ENCODE peak calls at places on chromosomes 6 and 20, in five cellular contexts. One of them, this sample, is unnamed.
A peak's percentile ranks its signal among the peaks of the same experiment; 100 is the strongest.

GRCh38 chr6:138662474-138662873 is 111.1 kb upstream of the CCDC28A start:
- DNase-seq in IMR-90: peak; percentile 73
- DNase-seq in neuronal stem cell: no peak
- DNase-seq in H9: no peak
- DNase-seq in mesenchymal stem cell: peak; percentile 80
- DNase-seq in this sample: peak; percentile 93

GRCh38 chr20:46939031-46939430 is 44.4 kb downstream of the EYA2 start:
- DNase-seq in IMR-90: no peak
- DNase-seq in neuronal stem cell: no peak
- DNase-seq in H9: peak; percentile 40
- DNase-seq in mesenchymal stem cell: no peak
- DNase-seq in this sample: no peak

GRCh38 chr6:43911625-43912577 is 141.9 kb downstream of the VEGFA start:
- DNase-seq in IMR-90: no peak
- DNase-seq in neuronal stem cell: no peak
- DNase-seq in H9: no peak
- DNase-seq in mesenchymal stem cell: no peak
- DNase-seq in this sample: no peak

GRCh38 chr6:48881551-48881950 is 581.5 kb downstream of the MMUT start:
- DNase-seq in IMR-90: no peak
- DNase-seq in neuronal stem cell: no peak
- DNase-seq in H9: no peak
- DNase-seq in mesenchymal stem cell: peak; percentile 24
- DNase-seq in this sample: no peak

GRCh38 chr20:23320317-23320716 is 30.3 kb upstream of the NXT1 start:
- DNase-seq in IMR-90: peak; percentile 17
- DNase-seq in neuronal stem cell: no peak
- DNase-seq in H9: no peak
- DNase-seq in mesenchymal stem cell: peak; percentile 49
- DNase-seq in this sample: peak; percentile 46

GRCh38 chr20:11140359-11140758 is 466.6 kb upstream of the JAG1 start:
- DNase-seq in IMR-90: peak; percentile 84
- DNase-seq in neuronal stem cell: no peak
- DNase-seq in H9: no peak
- DNase-seq in mesenchymal stem cell: peak; percentile 11
- DNase-seq in this sample: no peak

GRCh38 chr6:118579786-118580185 is 31.7 kb downstream of the PLN start:
- DNase-seq in IMR-90: no peak
- DNase-seq in neuronal stem cell: no peak
- DNase-seq in H9: peak; percentile 85
- DNase-seq in mesenchymal stem cell: no peak
- DNase-seq in this sample: no peak

GRCh38 chr20:4014031-4014474 is 1.3 kb downstream of the RNF24 start:
- DNase-seq in IMR-90: peak; percentile 85
- DNase-seq in neuronal stem cell: no peak
- DNase-seq in H9: no peak
- DNase-seq in mesenchymal stem cell: peak; percentile 86
- DNase-seq in this sample: peak; percentile 70

GRCh38 chr6:149938571-149939462 is 3.0 kb upstream of the ULBP2 start:
- DNase-seq in IMR-90: no peak
- DNase-seq in neuronal stem cell: no peak
- DNase-seq in H9: no peak
- DNase-seq in mesenchymal stem cell: peak; percentile 35
- DNase-seq in this sample: no peak

GRCh38 chr20:38962898-38963484 is 847 bp downstream of the DHX35 start:
- DNase-seq in IMR-90: no peak
- DNase-seq in neuronal stem cell: no peak
- DNase-seq in H9: no peak
- DNase-seq in mesenchymal stem cell: no peak
- DNase-seq in this sample: no peak

GRCh38 chr20:1302578-1303541 is 26.1 kb downstream of the SDCBP2 start:
- DNase-seq in IMR-90: no peak
- DNase-seq in neuronal stem cell: no peak
- DNase-seq in H9: no peak
- DNase-seq in mesenchymal stem cell: no peak
- DNase-seq in this sample: no peak

GRCh38 chr20:3753098-3753497 is 14.5 kb downstream of the ADISSP start:
- DNase-seq in IMR-90: peak; percentile 73
- DNase-seq in neuronal stem cell: peak; percentile 52
- DNase-seq in H9: peak; percentile 81
- DNase-seq in mesenchymal stem cell: peak; percentile 71
- DNase-seq in this sample: peak; percentile 63

GRCh38 chr6:21398741-21399140 is 194.8 kb upstream of the SOX4 start:
- DNase-seq in IMR-90: no peak
- DNase-seq in neuronal stem cell: no peak
- DNase-seq in H9: no peak
- DNase-seq in mesenchymal stem cell: no peak
- DNase-seq in this sample: peak; percentile 75

GRCh38 chr6:21395121-21395520 is 198.4 kb upstream of the SOX4 start:
- DNase-seq in IMR-90: peak; percentile 4
- DNase-seq in neuronal stem cell: no peak
- DNase-seq in H9: no peak
- DNase-seq in mesenchymal stem cell: peak; percentile 8
- DNase-seq in this sample: peak; percentile 74

GRCh38 chr6:21392177-21392576 is 201.4 kb upstream of the SOX4 start:
- DNase-seq in IMR-90: no peak
- DNase-seq in neuronal stem cell: no peak
- DNase-seq in H9: no peak
- DNase-seq in mesenchymal stem cell: no peak
- DNase-seq in this sample: no peak

GRCh38 chr6:21393426-21394165 is 200.0 kb upstream of the SOX4 start:
- DNase-seq in IMR-90: no peak
- DNase-seq in neuronal stem cell: no peak
- DNase-seq in H9: no peak
- DNase-seq in mesenchymal stem cell: no peak
- DNase-seq in this sample: peak; percentile 94

GRCh38 chr6:21396313-21396712 is 197.2 kb upstream of the SOX4 start:
- DNase-seq in IMR-90: peak; percentile 60
- DNase-seq in neuronal stem cell: no peak
- DNase-seq in H9: no peak
- DNase-seq in mesenchymal stem cell: peak; percentile 68
- DNase-seq in this sample: peak; percentile 67
- H2AK5ac ChIP-seq in IMR-90: no peak overlapping the region
- H2AK5ac ChIP-seq in neuronal stem cell: no peak overlapping the region
- H2AK5ac ChIP-seq in H9: no peak overlapping the region
- H2AK5ac ChIP-seq in mesenchymal stem cell: no peak overlapping the region
- H2AK5ac ChIP-seq in this sample: no peak overlapping the region

GRCh38 chr6:92361990-92362770 is 1057.2 kb downstream of the EPHA7 start:
- DNase-seq in IMR-90: no peak
- DNase-seq in neuronal stem cell: no peak
- DNase-seq in H9: no peak
- DNase-seq in mesenchymal stem cell: peak; percentile 87
- DNase-seq in this sample: no peak
- H3K23ac ChIP-seq in IMR-90: no peak overlapping the region
- H3K23ac ChIP-seq in neuronal stem cell: no peak overlapping the region
- H3K23ac ChIP-seq in H9: no peak overlapping the region
- H3K23ac ChIP-seq in mesenchymal stem cell: no peak overlapping the region
- H3K23ac ChIP-seq in this sample: no peak overlapping the region

DNA sequence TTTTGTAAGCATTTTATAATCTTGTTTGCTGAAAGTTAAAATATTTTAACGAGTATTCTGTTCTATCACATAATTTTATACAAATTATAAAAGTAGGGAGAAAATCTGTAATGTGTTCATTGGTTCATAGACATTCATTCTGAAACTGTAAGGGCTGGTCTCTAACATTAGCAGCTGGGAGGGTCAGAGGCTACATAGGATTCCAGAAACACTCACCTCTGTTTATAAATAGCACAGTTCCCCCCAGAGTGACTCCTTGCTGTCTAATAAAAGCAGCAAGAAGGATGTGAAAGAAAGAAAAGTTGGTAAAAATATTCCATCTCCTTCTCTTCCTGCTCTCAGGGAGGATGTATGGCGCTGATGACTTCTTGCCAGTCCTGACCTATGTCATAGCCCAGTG is 25.3 kb upstream of the NAA20 start:
- DNase-seq in IMR-90: peak; percentile 58
- DNase-seq in neuronal stem cell: no peak
- DNase-seq in H9: no peak
- DNase-seq in mesenchymal stem cell: peak; percentile 62
- DNase-seq in this sample: no peak
- H2AK5ac ChIP-seq in IMR-90: peak overlapping the region; percentile 99
- H2AK5ac ChIP-seq in neuronal stem cell: no peak overlapping the region
- H2AK5ac ChIP-seq in H9: no peak overlapping the region
- H2AK5ac ChIP-seq in mesenchymal stem cell: peak overlapping the region; percentile 67
- H2AK5ac ChIP-seq in this sample: peak overlapping the region; percentile 60

GRCh38 chr6:26243742-26244141 is 121.3 kb upstream of the BTN3A2 start:
- DNase-seq in IMR-90: no peak
- DNase-seq in neuronal stem cell: no peak
- DNase-seq in H9: no peak
- DNase-seq in mesenchymal stem cell: no peak
- DNase-seq in this sample: no peak

GRCh38 chr6:26240157-26240980 is 124.6 kb upstream of the BTN3A2 start:
- DNase-seq in IMR-90: peak; percentile 93
- DNase-seq in neuronal stem cell: no peak
- DNase-seq in H9: peak; percentile 63
- DNase-seq in mesenchymal stem cell: peak; percentile 82
- DNase-seq in this sample: peak; percentile 84

GRCh38 chr6:26246057-26246456 is 118.9 kb upstream of the BTN3A2 start:
- DNase-seq in IMR-90: no peak
- DNase-seq in neuronal stem cell: no peak
- DNase-seq in H9: no peak
- DNase-seq in mesenchymal stem cell: no peak
- DNase-seq in this sample: no peak

GRCh38 chr6:26243132-26243531 is 121.9 kb upstream of the BTN3A2 start:
- DNase-seq in IMR-90: no peak
- DNase-seq in neuronal stem cell: no peak
- DNase-seq in H9: no peak
- DNase-seq in mesenchymal stem cell: no peak
- DNase-seq in this sample: peak; percentile 85

GRCh38 chr6:26240981-26241770 is 123.8 kb upstream of the BTN3A2 start:
- DNase-seq in IMR-90: peak; percentile 87
- DNase-seq in neuronal stem cell: no peak
- DNase-seq in H9: no peak
- DNase-seq in mesenchymal stem cell: no peak
- DNase-seq in this sample: no peak
- H3K23ac ChIP-seq in IMR-90: peak overlapping the region; percentile 98
- H3K23ac ChIP-seq in neuronal stem cell: no peak overlapping the region
- H3K23ac ChIP-seq in H9: no peak overlapping the region
- H3K23ac ChIP-seq in mesenchymal stem cell: no peak overlapping the region
- H3K23ac ChIP-seq in this sample: no peak overlapping the region

This sample was measured in trophoblast cell.